ENCODE peak calls at places on chromosomes 4 and X, in nine cellular contexts. E, V, L, I, K, A, N, Q and F are unnamed samples.

GRCh38 chr4:181235361-181235760 is 1007.8 kb upstream of the TENM3 start:
- DNase-seq in E (no peak), V (no peak), L (no peak), I (no peak), K (no peak), A (no peak), N (no peak), Q (no peak), F (no peak)

GRCh38 chrX:132336172-132336571 is 116.9 kb upstream of the RAP2C start:
- DNase-seq in E (no peak), V (no peak), L (no peak), I (no peak), K (no peak), A (no peak), N (no peak), Q (no peak), F (no peak)

GRCh38 chrX:74250574-74250973 is 53.4 kb upstream of the ZCCHC13 start:
- DNase-seq in E (no peak), V (no peak), L (no peak), I (no peak), K (no peak), A (no peak), N (no peak), Q (no peak), F (no peak)

GRCh38 chr4:122827899-122828601 is 1.4 kb downstream of the FGF2 start:
- DNase-seq in E (no peak), V (peak), L (no peak), I (peak), K (no peak), A (peak), N (peak), Q (peak), F (peak)

GRCh38 chr4:5204781-5205180 is 153.5 kb downstream of the STK32B start:
- DNase-seq in E (no peak), V (no peak), L (no peak), I (no peak), K (no peak), A (peak), N (no peak), Q (no peak), F (no peak)

GRCh38 chr4:152729466-152729865 is 49.7 kb upstream of the TMEM154 start:
- DNase-seq in E (no peak), V (no peak), L (no peak), I (no peak), K (no peak), A (peak), N (no peak), Q (peak), F (no peak)

GRCh38 chr4:116400480-116400879 is 684.9 kb downstream of the TRAM1L1 start:
- DNase-seq in E (no peak), V (no peak), L (no peak), I (no peak), K (no peak), A (no peak), N (no peak), Q (peak), F (no peak)

GRCh38 chrX:131831185-131831520 is 191.9 kb upstream of the STK26 start:
- DNase-seq in E (no peak), V (no peak), L (no peak), I (no peak), K (no peak), A (no peak), N (no peak), Q (no peak), F (no peak)